ENCODE peak calls at places on chromosomes 2 and 18, in nine cellular contexts. Q, K, A, G, W, X, H, D and Y are unnamed samples.

GRCh38 chr2:192983173-192983572 is 788.4 kb upstream of the TMEFF2 start:
- DNase-seq in A (no peak), K (no peak), D (no peak), W (no peak), H (no peak), Q (no peak), G (no peak), X (no peak), Y (no peak)

GRCh38 chr2:202186641-202187202 is 51.7 kb downstream of the SUMO1 start:
- DNase-seq in A (no peak), H (no peak), K (no peak), Q (no peak), X (no peak), W (no peak), G (no peak), D (no peak), Y (no peak)

GRCh38 chr2:96952016-96952750 is 34.2 kb downstream of the FAM178B start:
- DNase-seq in W (no peak), Q (no peak), X (no peak), A (no peak), D (no peak), H (no peak), K (no peak), G (no peak), Y (no peak)

GRCh38 chr2:159110784-159111183 is 142.3 kb downstream of the TANC1 start:
- DNase-seq in G (no peak), Q (no peak), D (no peak), W (no peak), K (no peak), X (no peak), A (no peak), H (no peak), Y (no peak)

GRCh38 chr2:140401056-140401455 is 1620.9 kb upstream of the NXPH2 start:
- DNase-seq in Q (no peak), A (no peak), X (no peak), D (no peak), H (no peak), G (no peak), W (no peak), K (no peak), Y (no peak)

GRCh38 chr18:33114749-33115148 is 325.8 kb downstream of the CCDC178 start:
- DNase-seq in G (no peak), X (no peak), A (no peak), D (no peak), W (no peak), K (no peak), H (no peak), Q (no peak), Y (no peak)

GRCh38 chr2:37219046-37219445 is 12.3 kb downstream of the CEBPZ start:
- DNase-seq in Q (no peak), K (no peak), X (no peak), G (peak; percentile 25), H (no peak), D (no peak), W (no peak), A (no peak), Y (no peak)

GRCh38 chr18:46182633-46183401 is 78.6 kb downstream of the HAUS1 start:
- DNase-seq in K (no peak), A (no peak), G (no peak), Q (no peak), X (peak; percentile 28), D (no peak), H (no peak), W (no peak), Y (no peak)

GRCh38 chr2:241010531-241011295 is 12.3 kb downstream of the SNED1 start:
- DNase-seq in Q (no peak), H (no peak), G (no peak), D (peak; percentile 68), W (no peak), A (no peak), K (no peak), X (peak; percentile 48), Y (peak; percentile 2)

GRCh38 chr2:209726311-209726710 is 45.3 kb upstream of the UNC80 start:
- DNase-seq in H (no peak), G (peak; percentile 90), X (no peak), D (no peak), K (no peak), Q (no peak), W (no peak), A (no peak), Y (no peak)

GRCh38 chr2:53859354-53860159 is at the start of gene GPR75:
- DNase-seq in H (peak; percentile 32), G (peak; percentile 37), D (peak; percentile 72), Q (no peak), X (no peak), W (no peak), K (no peak), A (no peak), Y (no peak)

GRCh38 chr18:59918320-59918755 is 18.5 kb downstream of the PMAIP1 start:
- DNase-seq in H (peak; percentile 36), W (no peak), X (no peak), K (no peak), G (peak; percentile 74), Q (no peak), D (peak; percentile 74), A (no peak), Y (no peak)

GRCh38 chr2:12684471-12684936 is 32.2 kb upstream of the TRIB2 start:
- DNase-seq in A (no peak), H (no peak), K (no peak), W (no peak), G (peak; percentile 64), Q (no peak), X (no peak), D (no peak), Y (no peak)

GRCh38 chr2:228731517-228731916 is 539.6 kb downstream of the PID1 start:
- DNase-seq in G (peak; percentile 84), Q (no peak), K (peak; percentile 53), H (no peak), A (no peak), X (no peak), W (no peak), D (no peak), Y (no peak)

GRCh38 chr2:234333168-234334130 is 163.4 kb downstream of the ARL4C start:
- DNase-seq in A (no peak), D (no peak), W (no peak), X (no peak), K (no peak), Q (no peak), H (no peak), G (no peak), Y (no peak)

GRCh38 chr2:45849491-45850283 is 198.2 kb downstream of the PRKCE start:
- DNase-seq in W (no peak), D (no peak), A (no peak), Q (no peak), K (no peak), X (no peak), G (peak; percentile 77), H (no peak), Y (no peak)

GRCh38 chr18:43049021-43049420 is 66.5 kb downstream of the RIT2 start:
- DNase-seq in K (no peak), A (no peak), D (no peak), G (no peak), H (no peak), W (no peak), Q (no peak), X (no peak), Y (no peak)

GRCh38 chr2:12675352-12675795 is 41.4 kb upstream of the TRIB2 start:
- DNase-seq in H (no peak), W (no peak), A (no peak), G (peak; percentile 31), Q (no peak), K (no peak), D (no peak), X (no peak), Y (no peak)

GRCh38 chr18:36179562-36180334 is 7.5 kb upstream of the MOCOS start:
- DNase-seq in D (peak; percentile 79), K (no peak), W (no peak), Q (no peak), G (no peak), X (peak; percentile 82), A (no peak), H (no peak), Y (no peak)

GRCh38 chr2:101967826-101968498 is 23.8 kb upstream of the IL1R2 start:
- DNase-seq in H (no peak), K (no peak), Q (no peak), W (no peak), D (peak; percentile 70), A (no peak), G (no peak), X (no peak), Y (no peak)

GRCh38 chr2:3430211-3430610 is 50.7 kb downstream of the TRAPPC12 start:
- DNase-seq in D (no peak), Q (no peak), W (no peak), G (no peak), H (no peak), X (no peak), K (no peak), A (no peak), Y (no peak)
- H3K9me3 ChIP-seq in D (no peaks in the 10 kb centered on the region), Q (no peaks in the 10 kb centered on the region), W (no peaks in the 10 kb centered on the region), G (no peaks in the 10 kb centered on the region), H (no peaks in the 10 kb centered on the region), X (no peaks in the 10 kb centered on the region), K (no peaks in the 10 kb centered on the region), A (no peaks in the 10 kb centered on the region), Y (no peaks in the 10 kb centered on the region)

DNA sequence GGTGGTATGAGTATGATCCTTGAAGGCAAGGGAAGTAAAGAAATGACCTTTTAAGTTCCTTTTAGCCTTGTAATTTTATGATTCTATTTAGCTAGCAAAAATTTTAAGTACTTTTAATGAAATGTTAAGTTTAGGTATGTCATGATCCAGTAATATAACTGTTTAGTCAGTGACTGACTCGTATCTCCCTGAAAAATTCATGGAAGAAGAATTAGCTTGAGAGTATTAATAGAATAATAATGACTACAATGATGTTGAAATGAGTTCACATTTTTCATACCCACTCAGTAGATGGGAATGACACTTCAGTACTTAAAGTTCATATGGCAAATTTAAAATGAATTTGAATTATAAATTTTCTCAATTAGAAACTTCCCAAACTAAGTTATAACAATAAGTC is 14.6 kb downstream of the RAB3GAP1 start:
- DNase-seq in K (no peak), D (no peak), Q (no peak), W (no peak), X (no peak), H (no peak), G (peak; percentile 6), A (no peak), Y (no peak)
- H3K9me3 ChIP-seq in K (no peaks in the 10 kb centered on the region), D (no peaks in the 10 kb centered on the region), Q (no peaks in the 10 kb centered on the region), W (no peaks in the 10 kb centered on the region), X (no peaks in the 10 kb centered on the region), H (no peaks in the 10 kb centered on the region), G (peaks cover 2% of the 10 kb centered on the region), A (no peaks in the 10 kb centered on the region), Y (no peaks in the 10 kb centered on the region)

DNA sequence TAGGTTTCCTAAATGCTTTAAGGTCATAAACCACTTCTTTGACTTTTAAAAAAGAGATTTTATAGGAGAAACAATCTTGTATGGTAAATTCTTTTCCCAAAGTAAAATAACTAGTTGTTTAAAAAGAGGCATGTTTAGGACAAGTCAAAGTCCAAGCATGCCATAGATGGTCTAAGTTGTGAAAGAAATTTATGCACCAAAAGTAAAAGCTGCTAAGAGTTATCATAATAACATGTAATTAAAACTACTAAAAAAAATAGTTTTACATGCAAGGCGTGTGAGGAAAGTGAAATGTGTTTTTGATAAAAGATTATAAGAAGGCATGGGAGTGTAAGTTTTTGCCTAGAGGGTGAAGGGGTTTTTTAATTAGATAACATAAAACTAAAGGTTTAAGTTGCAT is 22.5 kb downstream of the FAM210A start:
- DNase-seq in Q (no peak), G (no peak), W (no peak), A (no peak), H (no peak), K (no peak), D (no peak), X (no peak), Y (no peak)
- H3K9me3 ChIP-seq in Q (no peaks in the 10 kb centered on the region), G (peaks cover 13% of the 10 kb centered on the region), W (peaks cover 6% of the 10 kb centered on the region), A (no peaks in the 10 kb centered on the region), H (peaks cover 3% of the 10 kb centered on the region), K (peaks cover 6% of the 10 kb centered on the region), D (no peaks in the 10 kb centered on the region), X (no peaks in the 10 kb centered on the region), Y (no peaks in the 10 kb centered on the region)

GRCh38 chr2:69731147-69731546 is 10.8 kb upstream of the ANXA4 start:
- DNase-seq in G (no peak), X (no peak), Q (no peak), A (no peak), K (no peak), H (no peak), D (no peak), W (no peak), Y (no peak)
- H3K9me3 ChIP-seq in G (no peaks in the 10 kb centered on the region), X (no peaks in the 10 kb centered on the region), Q (no peaks in the 10 kb centered on the region), A (no peaks in the 10 kb centered on the region), K (no peaks in the 10 kb centered on the region), H (no peaks in the 10 kb centered on the region), D (no peaks in the 10 kb centered on the region), W (no peaks in the 10 kb centered on the region), Y (no peaks in the 10 kb centered on the region)